ENCODE peak calls at places on chromosome 2, in five cellular contexts. One of them, this sample, is unnamed.

GRCh38 chr2:151043484-151043883 is 218.2 kb downstream of the RBM43 start:
- DNase-seq in B cell: no peak
- DNase-seq in aorta: no peak
- DNase-seq in HFFc6: peak
- DNase-seq in heart left ventricle: no peak
- DNase-seq in this sample: no peak

GRCh38 chr2:232219496-232219870 is 159.1 kb upstream of the ALPP start:
- DNase-seq in aorta: no peak
- DNase-seq in B cell: peak
- DNase-seq in HFFc6: no peak
- DNase-seq in heart left ventricle: no peak
- DNase-seq in this sample: no peak

GRCh38 chr2:85989288-85989865 is 100.6 kb upstream of the ST3GAL5 start:
- DNase-seq in heart left ventricle: no peak
- DNase-seq in aorta: no peak
- DNase-seq in B cell: no peak
- DNase-seq in HFFc6: no peak
- DNase-seq in this sample: no peak

GRCh38 chr2:24478243-24478642 is 12.8 kb upstream of the NCOA1 start:
- DNase-seq in B cell: no peak
- DNase-seq in HFFc6: no peak
- DNase-seq in aorta: no peak
- DNase-seq in heart left ventricle: no peak
- DNase-seq in this sample: no peak

GRCh38 chr2:74567862-74568261 is 13.3 kb downstream of the DOK1 start:
- DNase-seq in HFFc6: peak
- DNase-seq in heart left ventricle: no peak
- DNase-seq in B cell: no peak
- DNase-seq in aorta: no peak
- DNase-seq in this sample: no peak

GRCh38 chr2:204024906-204025475 is 88.4 kb downstream of the ICOS start:
- DNase-seq in aorta: no peak
- DNase-seq in HFFc6: no peak
- DNase-seq in heart left ventricle: no peak
- DNase-seq in B cell: no peak
- DNase-seq in this sample: no peak

GRCh38 chr2:234243871-234244565 is 193.5 kb downstream of the SPP2 start:
- DNase-seq in B cell: no peak
- DNase-seq in HFFc6: no peak
- DNase-seq in heart left ventricle: no peak
- DNase-seq in aorta: no peak
- DNase-seq in this sample: no peak

GRCh38 chr2:188726561-188727247 is 247.5 kb upstream of the COL3A1 start:
- DNase-seq in aorta: no peak
- DNase-seq in HFFc6: no peak
- DNase-seq in heart left ventricle: no peak
- DNase-seq in B cell: no peak
- DNase-seq in this sample: no peak

GRCh38 chr2:30763151-30763660 is 44.0 kb downstream of the CAPN13 start:
- DNase-seq in aorta: no peak
- DNase-seq in HFFc6: peak
- DNase-seq in heart left ventricle: no peak
- DNase-seq in B cell: peak
- DNase-seq in this sample: no peak

GRCh38 chr2:28896906-28897305 is 2.4 kb downstream of the WDR43 start:
- DNase-seq in heart left ventricle: no peak
- DNase-seq in aorta: no peak
- DNase-seq in B cell: no peak
- DNase-seq in HFFc6: peak
- DNase-seq in this sample: no peak

This sample was measured in thyroid gland.